ENCODE peak calls at places on chromosomes 1 and 21, in nine cellular contexts. F is upper lobe of right lung; A is activated T-cell treated with anti-CD3 and anti-CD28 coated beads, Interleukin-2, amount 50 U/mL, for 4 hours; I is left lobe of liver; Z is stimulated activated naive CD8-positive, alpha-beta T cell treated with anti-CD3 and anti-CD28 coated beads, Interleukin-15, amount 100 ng/mL, for 72 hours; H is Right ventricle myocardium inferior; Y is activated naive CD4-positive, alpha-beta T cell treated with anti-CD3 and anti-CD28 coated beads, Interleukin-2, amount 50 U/mL, for 72 hours; U is RWPE2; D is activated CD8-positive, alpha-beta T cell treated with anti-CD3 and anti-CD28 coated beads, Interleukin-2, amount 10 ng/mL, durations not matched to agents 7 days and 5 days. W is an unnamed sample.

GRCh38 chr1:9241891-9242290 is 7.3 kb downstream of the H6PD start:
- ATAC-seq in F (peak), A (no peak), I (peak), Z (no peak), H (no peak), Y (no peak), U (no peak), D (no peak), W (peak)

GRCh38 chr1:53111073-53111556 is 31.3 kb downstream of the SLC1A7 start:
- ATAC-seq in F (peak), A (peak), I (peak), Z (peak), H (no peak), Y (peak), U (no peak), D (no peak), W (no peak)

GRCh38 chr1:62336638-62337534 is 17.7 kb upstream of the KANK4 start:
- ATAC-seq in F (no peak), A (no peak), I (no peak), Z (no peak), H (peak), Y (no peak), U (peak), D (no peak), W (no peak)

GRCh38 chr1:12572506-12572905 is 45.5 kb downstream of the DHRS3 start:
- ATAC-seq in F (no peak), A (peak), I (no peak), Z (peak), H (no peak), Y (peak), U (no peak), D (no peak), W (no peak)

GRCh38 chr1:11691928-11692711 is 610 bp downstream of the DRAXIN start:
- ATAC-seq in F (no peak), A (no peak), I (no peak), Z (no peak), H (no peak), Y (no peak), U (peak), D (peak), W (no peak)

GRCh38 chr1:185238447-185238846 is 78.6 kb downstream of the IVNS1ABP start:
- ATAC-seq in F (no peak), A (no peak), I (peak), Z (no peak), H (no peak), Y (no peak), U (no peak), D (no peak), W (no peak)

GRCh38 chr1:83818916-83819315 is 180.0 kb downstream of the TTLL7 start:
- ATAC-seq in F (peak), A (no peak), I (peak), Z (no peak), H (no peak), Y (no peak), U (no peak), D (no peak), W (peak)

GRCh38 chr21:37232274-37233018 is 34.7 kb downstream of the VPS26C start:
- ATAC-seq in F (no peak), A (no peak), I (no peak), Z (no peak), H (no peak), Y (no peak), U (no peak), D (no peak), W (no peak)

GRCh38 chr1:204882479-204882878 is 11.8 kb downstream of the NFASC start:
- ATAC-seq in F (no peak), A (no peak), I (peak), Z (no peak), H (no peak), Y (no peak), U (no peak), D (no peak), W (no peak)

GRCh38 chr1:226360106-226360746 is 47.7 kb downstream of the PARP1 start:
- ATAC-seq in F (no peak), A (no peak), I (no peak), Z (no peak), H (no peak), Y (no peak), U (no peak), D (no peak), W (no peak)

GRCh38 chr1:78687914-78688313 is 38.3 kb downstream of the IFI44 start:
- ATAC-seq in F (no peak), A (no peak), I (no peak), Z (no peak), H (no peak), Y (no peak), U (peak), D (no peak), W (no peak)

GRCh38 chr1:113540328-113540727 is 150.0 kb downstream of the MAGI3 start:
- ATAC-seq in F (peak), A (no peak), I (peak), Z (no peak), H (no peak), Y (no peak), U (no peak), D (no peak), W (no peak)

GRCh38 chr1:230631477-230631876 is 10.8 kb upstream of the COG2 start:
- ATAC-seq in F (no peak), A (no peak), I (no peak), Z (no peak), H (no peak), Y (no peak), U (no peak), D (no peak), W (no peak)

GRCh38 chr1:226407199-226407496 is 745 bp downstream of the PARP1 start:
- ATAC-seq in F (no peak), A (peak), I (no peak), Z (peak), H (no peak), Y (peak), U (no peak), D (peak), W (no peak)

GRCh38 chr1:73635021-73635420 is 563.0 kb downstream of the LRRIQ3 start:
- ATAC-seq in F (no peak), A (no peak), I (no peak), Z (no peak), H (no peak), Y (no peak), U (no peak), D (no peak), W (no peak)

GRCh38 chr1:147762233-147763024 is 2.0 kb upstream of the GJA5 start:
- ATAC-seq in F (no peak), A (peak), I (no peak), Z (no peak), H (peak), Y (no peak), U (no peak), D (peak), W (peak)

GRCh38 chr21:21415741-21416140 is 417.5 kb downstream of the NCAM2 start:
- ATAC-seq in F (no peak), A (no peak), I (no peak), Z (no peak), H (no peak), Y (no peak), U (no peak), D (no peak), W (no peak)

GRCh38 chr1:199629624-199630023 is 397.9 kb upstream of the NR5A2 start:
- ATAC-seq in F (no peak), A (no peak), I (no peak), Z (no peak), H (no peak), Y (no peak), U (no peak), D (no peak), W (no peak)

GRCh38 chr1:219794085-219794743 is 134.1 kb downstream of the SLC30A10 start:
- ATAC-seq in F (no peak), A (no peak), I (no peak), Z (no peak), H (no peak), Y (no peak), U (no peak), D (no peak), W (no peak)